ENCODE peak calls at places on chromosome X, in five cellular contexts. B, I, D, V and O are unnamed samples.

GRCh38 chrX:123223859-123224258 is 39.8 kb downstream of the GRIA3 start:
- DNase-seq in D (no peak), V (no peak), B (no peak), I (peak), O (no peak)

GRCh38 chrX:74593593-74593992 is 20.8 kb downstream of the RLIM start:
- DNase-seq in B (no peak), D (no peak), I (no peak), V (no peak), O (no peak)

GRCh38 chrX:148929686-148930085 is 429.3 kb downstream of the AFF2 start:
- DNase-seq in I (no peak), B (no peak), D (peak), V (no peak), O (no peak)

GRCh38 chrX:15908891-15909290 is 54.3 kb upstream of the AP1S2 start:
- DNase-seq in B (no peak), I (no peak), D (no peak), V (no peak), O (no peak)

GRCh38 chrX:1468250-1468772 is 15.6 kb upstream of the ASMTL start:
- DNase-seq in I (peak), D (no peak), B (no peak), V (no peak), O (no peak)

GRCh38 chrX:104641176-104641575 is 75.2 kb downstream of the IL1RAPL2 start:
- DNase-seq in I (no peak), D (no peak), B (no peak), V (no peak), O (no peak)

GRCh38 chrX:1466971-1467561 is 14.4 kb upstream of the ASMTL start:
- DNase-seq in B (no peak), I (peak), D (no peak), V (no peak), O (no peak)

GRCh38 chrX:82208976-82209375 is 1007.1 kb downstream of the SH3BGRL start:
- DNase-seq in D (no peak), B (no peak), I (no peak), V (no peak), O (no peak)

GRCh38 chrX:30680618-30681017 is 27.4 kb downstream of the GK start:
- DNase-seq in D (no peak), V (no peak), B (no peak), I (no peak), O (no peak)

GRCh38 chrX:11704725-11705495 is 39.2 kb upstream of the ARHGAP6 start:
- DNase-seq in D (peak), B (no peak), V (no peak), I (no peak), O (no peak)

GRCh38 chrX:88135735-88136134 is 611.3 kb upstream of the CPXCR1 start:
- DNase-seq in V (no peak), B (no peak), I (no peak), D (no peak), O (no peak)

GRCh38 chrX:50036481-50036880 is 114.1 kb downstream of the CLCN5 start:
- DNase-seq in D (no peak), I (no peak), V (no peak), B (no peak), O (no peak)

GRCh38 chrX:11103006-11103405 is 8.1 kb upstream of the HCCS start:
- DNase-seq in B (no peak), D (no peak), V (no peak), I (no peak), O (no peak)

GRCh38 chrX:386239-386767 is 404 bp downstream of the PPP2R3B start:
- DNase-seq in B (no peak), V (peak), I (peak), D (no peak), O (peak)

GRCh38 chrX:145715641-145716138 is 101.9 kb upstream of the SLITRK2 start:
- DNase-seq in V (no peak), I (no peak), B (no peak), D (no peak), O (no peak)

GRCh38 chrX:20545538-20545937 is 278.8 kb upstream of the RPS6KA3 start:
- DNase-seq in V (no peak), D (peak), I (no peak), B (no peak), O (no peak)

GRCh38 chrX:107826286-107827136 is 845 bp downstream of the MID2 start:
- DNase-seq in I (peak), D (peak), B (no peak), V (peak), O (peak)

GRCh38 chrX:19678941-19679340 is 163.6 kb upstream of the MAP3K15 start:
- DNase-seq in I (no peak), B (no peak), V (no peak), D (no peak), O (no peak)

GRCh38 chrX:123399709-123400108 is 215.6 kb downstream of the GRIA3 start:
- DNase-seq in I (no peak), V (no peak), D (no peak), B (no peak), O (no peak)

GRCh38 chrX:132748909-132749308 is 209.5 kb downstream of the HS6ST2 start:
- DNase-seq in B (no peak), D (no peak), V (no peak), I (no peak), O (no peak)

GRCh38 chrX:39903937-39904336 is 193.8 kb downstream of the BCOR start:
- DNase-seq in D (peak), V (no peak), B (peak), I (no peak), O (no peak)

GRCh38 chrX:32421266-32421665 is 790.1 kb downstream of the DMD start:
- DNase-seq in V (no peak), D (peak), I (no peak), B (no peak), O (no peak)

GRCh38 chrX:49308604-49309269 is 5.3 kb downstream of the GAGE10 start:
- DNase-seq in D (no peak), V (no peak), B (no peak), I (no peak), O (no peak)

GRCh38 chrX:30607155-30607554 is 29.6 kb upstream of the TASL start:
- DNase-seq in D (no peak), B (no peak), I (no peak), V (no peak), O (no peak)

GRCh38 chrX:97315939-97316338 is 432.2 kb downstream of the RPA4 start:
- DNase-seq in I (no peak), D (no peak), V (no peak), B (no peak), O (peak)

GRCh38 chrX:65783746-65784145 is 116.3 kb downstream of the MSN start:
- DNase-seq in I (no peak), V (no peak), D (no peak), B (no peak), O (no peak)

GRCh38 chrX:107574054-107574683 is 54.1 kb upstream of the PRPS1 start:
- DNase-seq in B (no peak), I (no peak), V (no peak), D (peak), O (no peak)

GRCh38 chrX:72634321-72634720 is 61.7 kb upstream of the HDAC8 start:
- DNase-seq in B (no peak), I (no peak), V (no peak), D (no peak), O (no peak)

GRCh38 chrX:71671043-71671829 is 3.9 kb downstream of the LOC101059915 start:
- DNase-seq in I (peak), B (no peak), D (no peak), V (no peak), O (no peak)

GRCh38 chrX:72181178-72182125 is at the start of gene PIN4:
- DNase-seq in I (peak), B (peak), D (peak), V (peak), O (peak)

GRCh38 chrX:13651150-13651549 is 1.8 kb upstream of the TCEANC start:
- DNase-seq in D (peak), V (no peak), I (no peak), B (no peak), O (no peak)

GRCh38 chrX:68652327-68652930 is 5.0 kb downstream of the STARD8 start:
- DNase-seq in D (peak), V (no peak), B (no peak), I (peak), O (no peak)

GRCh38 chrX:51395807-51396728 is 63.4 kb downstream of the NUDT10 start:
- DNase-seq in I (no peak), D (no peak), B (no peak), V (no peak), O (peak)

GRCh38 chrX:41973208-41973607 is 49.9 kb upstream of the CASK start:
- DNase-seq in V (no peak), B (no peak), D (no peak), I (no peak), O (no peak)

GRCh38 chrX:115178473-115178872 is 10.7 kb upstream of the RBMXL3 start:
- DNase-seq in V (no peak), B (no peak), D (no peak), I (no peak), O (no peak)

GRCh38 chrX:34849371-34849770 is 93.2 kb upstream of the FAM47B start:
- DNase-seq in B (no peak), V (no peak), D (peak), I (no peak), O (no peak)

GRCh38 chrX:130419263-130419662 is 17.5 kb downstream of the RBMX2 start:
- DNase-seq in I (no peak), V (no peak), B (no peak), D (no peak), O (no peak)

GRCh38 chrX:41082783-41083182 is 2.5 kb upstream of the USP9X start:
- DNase-seq in I (no peak), D (no peak), V (no peak), B (no peak), O (no peak)

GRCh38 chrX:56793533-56794320 is 64.7 kb downstream of the NBDY start:
- DNase-seq in B (no peak), D (no peak), I (no peak), V (no peak), O (no peak)

GRCh38 chrX:133921084-133921483 is 64.3 kb downstream of the GPC3 start:
- DNase-seq in V (no peak), D (no peak), I (no peak), B (no peak), O (no peak)

GRCh38 chrX:133923548-133923947 is 61.8 kb downstream of the GPC3 start:
- DNase-seq in I (no peak), V (no peak), D (no peak), B (no peak), O (no peak)

GRCh38 chrX:133922390-133922772 is 63.0 kb downstream of the GPC3 start:
- DNase-seq in I (no peak), V (no peak), B (no peak), D (no peak), O (no peak)

GRCh38 chrX:133923113-133923512 is 62.3 kb downstream of the GPC3 start:
- DNase-seq in B (no peak), I (no peak), D (no peak), V (no peak), O (no peak)

DNA sequence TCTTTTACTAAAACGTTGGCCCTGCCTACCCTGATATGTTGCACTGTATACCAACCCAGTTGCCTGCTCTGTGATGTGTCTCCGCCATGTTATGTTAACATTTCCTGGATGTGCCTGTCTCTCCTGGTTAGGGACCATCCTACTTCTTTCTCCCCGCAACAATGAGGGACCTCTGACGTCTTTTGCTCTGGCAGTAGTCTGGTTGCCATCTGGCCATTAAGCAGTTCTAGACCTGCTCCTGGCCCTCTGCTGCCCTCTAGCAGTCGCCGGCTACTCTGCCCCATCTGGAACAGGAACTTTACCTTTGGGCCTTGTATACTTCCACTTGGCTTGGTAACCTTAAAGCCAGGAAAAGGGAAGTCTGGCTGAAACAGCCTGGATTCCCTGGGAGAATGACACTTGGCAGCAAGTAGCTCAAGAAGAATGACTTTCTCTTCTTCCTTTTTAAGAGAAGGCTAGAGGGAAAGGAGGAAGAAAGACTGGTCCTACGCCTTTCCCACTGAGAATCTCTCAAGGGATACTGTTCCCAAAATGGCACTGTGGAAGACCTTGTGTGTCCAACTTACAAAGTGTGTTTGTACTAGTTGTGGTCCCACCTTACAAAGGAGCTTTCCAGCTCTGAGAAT is 63.5 kb downstream of the GPC3 start:
- DNase-seq in D (peak), I (peak), B (peak), V (peak), O (peak)
- TF ChIP-seq CTCF in D (peak), I (peak), B (no peak), V (peak), O (peak)

DNA sequence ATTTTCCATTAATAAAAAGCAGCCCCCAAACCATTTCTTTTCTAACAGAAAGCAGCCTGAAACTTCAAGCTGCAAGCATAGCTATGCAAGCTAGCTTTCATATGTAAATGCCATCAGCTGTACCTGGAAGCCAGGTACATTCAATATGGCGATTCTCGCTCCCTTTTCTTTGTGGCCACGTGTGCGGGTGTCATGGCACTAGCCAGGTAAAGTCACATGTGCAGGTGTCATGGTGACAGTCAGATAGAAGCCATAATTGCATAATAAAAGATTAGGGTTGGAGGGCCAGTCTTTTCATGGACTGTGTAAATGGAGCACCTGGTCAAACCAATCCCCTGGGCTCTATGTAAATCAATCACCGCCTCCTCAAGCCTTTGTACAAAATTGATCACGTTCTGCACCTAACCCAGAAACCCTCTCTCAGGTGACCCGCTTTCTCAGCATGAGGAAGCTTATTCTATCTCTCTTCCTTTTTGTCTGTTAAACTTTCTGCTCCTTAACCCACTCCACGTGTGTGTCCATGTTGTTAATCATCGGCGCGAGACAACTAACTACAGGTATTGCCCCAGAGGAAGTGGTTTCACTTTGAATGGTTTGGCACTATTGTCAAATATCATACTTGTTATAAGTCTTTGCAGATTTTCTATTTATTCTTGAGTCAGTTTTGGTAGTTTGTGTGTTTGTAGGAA is 18.0 kb upstream of the RHOXF2 start:
- DNase-seq in B (no peak), D (no peak), I (no peak), V (no peak), O (no peak)
- TF ChIP-seq CTCF in B (no peak), D (no peak), I (no peak), V (no peak), O (no peak)

GRCh38 chrX:93422693-93423092 is 250.7 kb downstream of the NAP1L3 start:
- DNase-seq in D (peak), B (no peak), I (peak), V (no peak), O (no peak)
- TF ChIP-seq CTCF in D (peak), B (peak), I (peak), V (no peak), O (peak)

GRCh38 chrX:154490414-154491083 is at the start of gene SLC10A3:
- DNase-seq in B (peak), D (peak), I (peak), V (peak), O (peak)
- TF ChIP-seq CTCF in B (no peak), D (peak), I (no peak), V (no peak), O (no peak)

GRCh38 chrX:2614911-2615310 is 76.2 kb upstream of the CD99 start:
- DNase-seq in B (no peak), D (peak), V (no peak), I (no peak), O (no peak)
- TF ChIP-seq CTCF in B (no peak), D (peak), V (no peak), I (no peak), O (no peak)

DNA sequence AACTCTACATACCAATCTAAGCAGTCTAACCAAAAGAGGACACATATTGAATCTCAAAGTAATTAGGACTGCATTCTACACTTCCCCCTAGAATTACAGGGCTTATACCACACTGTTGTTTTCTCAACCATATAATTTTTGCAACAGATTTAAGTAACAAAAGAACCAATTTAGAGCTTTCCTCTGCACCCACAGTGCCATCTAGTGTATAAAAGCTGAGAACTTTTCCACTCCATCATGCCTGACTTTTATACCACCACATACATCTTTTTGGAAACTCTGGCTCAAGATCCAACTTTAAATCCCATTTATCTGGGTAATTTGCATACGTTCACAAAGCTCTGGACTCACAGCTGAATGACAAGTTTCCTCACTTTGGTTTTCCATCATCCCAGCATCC is 99.5 kb downstream of the EFHC2 start:
- DNase-seq in I (no peak), B (no peak), D (peak), V (no peak), O (no peak)
- TF ChIP-seq CTCF in I (peak), B (peak), D (peak), V (no peak), O (peak)

DNA sequence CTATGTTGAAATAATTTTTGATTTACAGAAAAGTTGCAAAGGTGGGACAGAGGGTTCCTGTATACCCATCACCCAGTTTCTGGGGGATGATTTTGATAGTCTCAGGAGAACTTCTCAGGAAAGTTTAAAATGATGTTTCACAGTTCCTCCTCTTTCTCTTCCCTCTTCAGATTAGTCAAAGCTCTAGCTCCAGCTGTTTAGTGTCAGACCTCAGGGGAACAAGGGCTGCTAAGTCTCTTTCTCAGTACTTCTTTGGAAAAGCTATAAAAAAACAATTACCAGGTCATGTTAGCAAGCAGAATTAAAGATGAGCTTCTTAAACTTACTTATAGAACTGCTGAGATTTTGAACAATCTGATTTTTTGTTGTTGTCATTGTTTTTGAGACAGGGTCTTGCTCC is 12.2 kb downstream of the IL13RA1 start:
- DNase-seq in D (no peak), B (no peak), I (no peak), V (no peak), O (no peak)
- TF ChIP-seq CTCF in D (no peak), B (no peak), I (no peak), V (no peak), O (no peak)

DNA sequence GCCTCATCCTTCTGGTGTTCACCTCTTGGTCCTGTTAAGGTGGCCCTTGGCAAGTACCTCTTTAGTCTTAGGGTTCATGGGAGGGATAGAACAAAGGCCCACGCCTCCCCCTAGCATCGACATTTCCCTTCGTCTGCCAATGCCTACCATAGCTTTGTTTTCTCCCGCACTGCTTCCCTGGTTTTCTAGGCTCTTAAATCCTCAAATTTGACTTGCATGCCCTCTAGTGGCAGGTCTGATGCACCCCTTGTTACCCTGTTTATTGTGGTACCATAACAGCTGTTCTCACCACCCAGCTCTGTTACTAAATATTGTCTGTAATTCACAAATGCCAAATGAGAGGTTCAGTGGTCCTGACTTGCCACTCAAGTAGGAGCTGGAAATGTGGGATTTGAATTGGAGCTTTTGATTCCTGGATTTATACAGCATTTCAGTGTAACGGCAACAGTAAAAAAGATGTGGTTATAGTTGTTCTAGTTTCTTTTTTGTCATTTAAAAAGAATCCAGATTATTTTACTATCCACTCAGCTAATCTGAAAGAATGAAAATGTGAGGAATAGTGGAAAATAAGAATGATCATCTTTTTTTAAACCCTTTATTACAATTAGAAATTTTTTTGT is 100.1 kb downstream of the REPS2 start:
- DNase-seq in V (peak), B (peak), D (peak), I (peak), O (peak)
- TF ChIP-seq CTCF in V (peak), B (peak), D (peak), I (peak), O (peak)

GRCh38 chrX:103629295-103630170 is 758 bp downstream of the TCEAL1 start:
- DNase-seq in I (peak), B (peak), D (peak), V (peak), O (peak)
- TF ChIP-seq CTCF in I (no peak), B (peak), D (peak), V (no peak), O (no peak)

DNA sequence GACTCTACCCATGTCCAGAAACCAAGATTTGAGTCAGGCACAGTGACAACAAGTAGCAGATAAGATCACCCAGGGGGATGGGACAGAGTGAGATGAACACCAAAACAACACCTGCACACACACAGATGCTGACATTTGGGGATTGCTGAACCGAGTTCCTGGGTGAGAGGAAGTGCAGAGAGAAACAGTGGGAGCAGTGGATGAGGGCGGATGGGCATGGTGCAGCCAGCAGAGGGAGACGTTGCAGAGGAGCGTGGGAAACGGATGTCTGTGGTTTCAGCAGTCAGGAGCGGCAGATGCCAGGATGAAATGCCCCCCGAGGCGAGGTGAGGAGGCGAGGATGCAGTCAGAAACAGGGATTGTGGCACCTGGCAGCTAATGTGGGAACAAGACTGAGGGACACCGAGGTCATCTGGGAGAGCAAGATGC is 78.6 kb upstream of the STS start:
- DNase-seq in D (no peak), V (no peak), B (no peak), I (no peak), O (peak)
- TF ChIP-seq CTCF in D (no peak), V (no peak), B (no peak), I (peak), O (no peak)